ENCODE peak calls at places on chromosome 21, in six cellular contexts. H is ovary; R is stimulated activated CD4-positive, alpha-beta T cell treated with anti-CD3 and anti-CD28 coated beads, Interleukin-4, amount 100 ng/mL, for 24 hours; F is K562; V is aorta; D is AG08395. C is an unnamed sample.

GRCh38 chr21:15060776-15061175 is 4.0 kb downstream of the NRIP1 start:
- DNase-seq in R (no peak), V (no peak), D (peak; percentile 4), F (peak; percentile 50), H (no peak), C (peak; percentile 69)

GRCh38 chr21:16713331-16714114 is 799.3 kb upstream of the CXADR start:
- DNase-seq in R (no peak), F (no peak), H (no peak), V (no peak), D (peak; percentile 2), C (no peak)

GRCh38 chr21:31557421-31557955 is 102.0 kb upstream of the SOD1 start:
- DNase-seq in V (no peak), H (peak; percentile 33), D (no peak), R (peak; percentile 13), F (no peak), C (no peak)

GRCh38 chr21:23008803-23009202 is 2010.6 kb downstream of the NCAM2 start:
- DNase-seq in D (no peak), V (no peak), F (no peak), H (no peak), R (no peak), C (no peak)

GRCh38 chr21:31514598-31514997 is 144.9 kb upstream of the SOD1 start:
- DNase-seq in H (no peak), F (no peak), V (no peak), D (no peak), R (no peak), C (no peak)

GRCh38 chr21:26177741-26178452 is 7.3 kb upstream of the APP start:
- DNase-seq in H (no peak), D (no peak), R (no peak), F (no peak), V (no peak), C (no peak)

GRCh38 chr21:32256873-32257620 is 21.8 kb downstream of the MIS18A start:
- DNase-seq in R (no peak), V (peak; percentile 82), F (no peak), H (peak; percentile 88), D (peak; percentile 95), C (peak; percentile 89)

GRCh38 chr21:33025106-33025470 is 647 bp upstream of the OLIG2 start:
- DNase-seq in H (no peak), R (no peak), V (no peak), F (no peak), D (no peak), C (no peak)

GRCh38 chr21:17585875-17586450 is 26.7 kb downstream of the BTG3 start:
- DNase-seq in V (no peak), F (peak; percentile 19), H (no peak), R (no peak), D (peak; percentile 51), C (peak; percentile 13)

GRCh38 chr21:42461881-42462877 is 33.8 kb downstream of the RSPH1 start:
- DNase-seq in R (no peak), H (no peak), V (no peak), F (no peak), D (no peak), C (peak; percentile 58)

GRCh38 chr21:46438241-46438640 is 20.4 kb upstream of the DIP2A start:
- DNase-seq in R (no peak), H (no peak), D (no peak), F (no peak), V (no peak), C (no peak)

GRCh38 chr21:45542667-45543370 is 579 bp upstream of the SLC19A1 start:
- DNase-seq in H (peak; percentile 66), D (no peak), R (peak; percentile 13), V (peak; percentile 54), F (no peak), C (no peak)

GRCh38 chr21:16588433-16588860 is 858.7 kb downstream of the USP25 start:
- DNase-seq in H (peak; percentile 77), R (no peak), D (peak; percentile 76), V (peak; percentile 75), F (no peak), C (peak; percentile 93)

GRCh38 chr21:46100426-46100825 is 2.5 kb downstream of the COL6A2 start:
- DNase-seq in R (no peak), D (peak; percentile 58), H (peak; percentile 29), F (no peak), V (no peak), C (no peak)

GRCh38 chr21:33368124-33368523 is 35.1 kb upstream of the IFNGR2 start:
- DNase-seq in D (no peak), H (no peak), F (no peak), V (no peak), R (no peak), C (no peak)

GRCh38 chr21:46079357-46080170 is 18.3 kb upstream of the COL6A2 start:
- DNase-seq in D (peak; percentile 91), F (no peak), V (peak; percentile 73), R (no peak), H (no peak), C (no peak)

GRCh38 chr21:27365394-27365793 is 398.5 kb upstream of the ADAMTS5 start:
- DNase-seq in D (peak; percentile 8), H (no peak), R (no peak), F (no peak), V (no peak), C (no peak)

GRCh38 chr21:33546076-33546475 is 3.2 kb downstream of the SON start:
- DNase-seq in V (no peak), D (no peak), H (no peak), F (no peak), R (no peak), C (no peak)

GRCh38 chr21:27024316-27024715 is 57.4 kb upstream of the ADAMTS5 start:
- DNase-seq in H (no peak), R (no peak), F (no peak), V (no peak), D (peak; percentile 38), C (no peak)

GRCh38 chr21:31885146-31885545 is 12.3 kb downstream of the HUNK start:
- DNase-seq in F (no peak), D (no peak), V (no peak), R (no peak), H (no peak), C (no peak)

GRCh38 chr21:34029724-34030528 is 43.5 kb upstream of the MRPS6 start:
- DNase-seq in V (peak; percentile 53), H (no peak), D (peak; percentile 67), F (peak; percentile 85), R (peak; percentile 50), C (peak; percentile 33)

GRCh38 chr21:37855568-37856391 is 60.5 kb downstream of the KCNJ6 start:
- DNase-seq in H (no peak), F (no peak), R (no peak), D (peak; percentile 74), V (no peak), C (no peak)

GRCh38 chr21:36908260-36908908 is 58.1 kb downstream of the HLCS start:
- DNase-seq in R (no peak), D (no peak), F (no peak), V (no peak), H (no peak), C (peak; percentile 38)

GRCh38 chr21:39088831-39089380 is 94.3 kb downstream of the PSMG1 start:
- DNase-seq in H (no peak), F (peak; percentile 41), D (peak; percentile 58), V (peak; percentile 84), R (no peak), C (peak; percentile 29)

GRCh38 chr21:42830456-42831455 is 48.6 kb downstream of the WDR4 start:
- DNase-seq in D (no peak), R (peak; percentile 20), F (no peak), V (no peak), H (no peak), C (no peak)